ENCODE peak calls at places on chromosomes 7 and 10, in four cellular contexts. S is NCI-H1092, T is colonic mucosa, M is nucleus accumbens. V is an unnamed sample.
A peak's percentile ranks its signal among the peaks of the same experiment; 100 is the strongest.

GRCh38 chr7:23261843-23262452 is 15.4 kb downstream of the GPNMB start:
- DNase-seq in S (peak; percentile 56), T (peak; percentile 45), M (peak; percentile 5), V (peak; percentile 26)

GRCh38 chr10:113487154-113487553 is 65.7 kb upstream of the HABP2 start:
- DNase-seq in M (no peak), T (no peak), S (no peak), V (no peak)

GRCh38 chr10:97875391-97875790 is 25.7 kb downstream of the GOLGA7B start:
- DNase-seq in S (no peak), T (no peak), M (no peak), V (no peak)

GRCh38 chr10:71766717-71767419 is 6.5 kb downstream of the VSIR start:
- DNase-seq in T (peak; percentile 96), S (no peak), M (no peak), V (no peak)

GRCh38 chr7:111092406-111093160 is 1.7 kb downstream of the LRRN3 start:
- DNase-seq in S (no peak), T (no peak), M (no peak), V (no peak)

GRCh38 chr7:18900236-18900635 is 217.2 kb downstream of the TWIST1 start:
- DNase-seq in S (no peak), M (no peak), T (no peak), V (no peak)

GRCh38 chr7:522071-522937 is 2.7 kb upstream of the PDGFA start:
- DNase-seq in M (no peak), S (no peak), T (peak; percentile 66), V (peak; percentile 27)

GRCh38 chr10:24872049-24872789 is 80.2 kb downstream of the PRTFDC1 start:
- DNase-seq in T (no peak), S (no peak), M (peak; percentile 20), V (no peak)